ENCODE peak calls at places on chromosomes 16 and 17, in nine cellular contexts. One of them, this sample, is unnamed. For H3K4me1, the result is how much of the 10 kb centered on the place peaks cover.

GRCh38 chr17:5033352-5034015 is 1.7 kb downstream of the SLC52A1 start:
- DNase-seq in BE2C: no peak
- DNase-seq in testis: no peak
- DNase-seq in mucosa of descending colon: no peak
- DNase-seq in left ventricle myocardium inferior: no peak
- DNase-seq in DND-41: no peak
- DNase-seq in right atrium auricular region: no peak
- DNase-seq in heart left ventricle: no peak
- DNase-seq in prostate gland: no peak
- DNase-seq in this sample: no peak

GRCh38 chr17:45149669-45150603 is 1.7 kb downstream of the HEXIM1 start:
- DNase-seq in BE2C: peak
- DNase-seq in testis: peak
- DNase-seq in mucosa of descending colon: peak
- DNase-seq in left ventricle myocardium inferior: peak
- DNase-seq in DND-41: peak
- DNase-seq in right atrium auricular region: peak
- DNase-seq in heart left ventricle: peak
- DNase-seq in prostate gland: peak
- DNase-seq in this sample: no peak

GRCh38 chr16:1538804-1539520 is 5.5 kb downstream of the TMEM204 start:
- DNase-seq in BE2C: peak
- DNase-seq in testis: no peak
- DNase-seq in mucosa of descending colon: no peak
- DNase-seq in left ventricle myocardium inferior: no peak
- DNase-seq in DND-41: no peak
- DNase-seq in right atrium auricular region: no peak
- DNase-seq in heart left ventricle: no peak
- DNase-seq in prostate gland: no peak
- DNase-seq in this sample: no peak

GRCh38 chr17:70394833-70395232 is 225.5 kb downstream of the KCNJ2 start:
- DNase-seq in BE2C: no peak
- DNase-seq in testis: no peak
- DNase-seq in mucosa of descending colon: no peak
- DNase-seq in left ventricle myocardium inferior: no peak
- DNase-seq in DND-41: no peak
- DNase-seq in right atrium auricular region: no peak
- DNase-seq in heart left ventricle: no peak
- DNase-seq in prostate gland: no peak
- DNase-seq in this sample: peak

GRCh38 chr17:3886776-3887175 is 6.1 kb downstream of the CAMKK1 start:
- DNase-seq in BE2C: no peak
- DNase-seq in testis: no peak
- DNase-seq in mucosa of descending colon: no peak
- DNase-seq in left ventricle myocardium inferior: no peak
- DNase-seq in DND-41: no peak
- DNase-seq in right atrium auricular region: no peak
- DNase-seq in heart left ventricle: peak
- DNase-seq in prostate gland: no peak
- DNase-seq in this sample: no peak

GRCh38 chr17:45131616-45132301 is 556 bp downstream of the PLCD3 start:
- DNase-seq in BE2C: peak
- DNase-seq in testis: peak
- DNase-seq in mucosa of descending colon: peak
- DNase-seq in left ventricle myocardium inferior: peak
- DNase-seq in DND-41: peak
- DNase-seq in right atrium auricular region: no peak
- DNase-seq in heart left ventricle: peak
- DNase-seq in prostate gland: no peak
- DNase-seq in this sample: peak

GRCh38 chr17:57580055-57580739 is 164.9 kb downstream of the CCDC182 start:
- DNase-seq in BE2C: no peak
- DNase-seq in testis: no peak
- DNase-seq in mucosa of descending colon: no peak
- DNase-seq in left ventricle myocardium inferior: no peak
- DNase-seq in DND-41: no peak
- DNase-seq in right atrium auricular region: no peak
- DNase-seq in heart left ventricle: no peak
- DNase-seq in prostate gland: no peak
- DNase-seq in this sample: no peak

GRCh38 chr17:77719806-77720205 is 238.7 kb upstream of the TNRC6C start:
- DNase-seq in BE2C: no peak
- DNase-seq in testis: no peak
- DNase-seq in mucosa of descending colon: no peak
- DNase-seq in left ventricle myocardium inferior: no peak
- DNase-seq in DND-41: no peak
- DNase-seq in right atrium auricular region: peak
- DNase-seq in heart left ventricle: no peak
- DNase-seq in prostate gland: no peak
- DNase-seq in this sample: no peak

GRCh38 chr16:31186176-31186575 is 6.2 kb downstream of the FUS start:
- DNase-seq in BE2C: no peak
- DNase-seq in testis: no peak
- DNase-seq in mucosa of descending colon: no peak
- DNase-seq in left ventricle myocardium inferior: no peak
- DNase-seq in DND-41: no peak
- DNase-seq in right atrium auricular region: no peak
- DNase-seq in heart left ventricle: no peak
- DNase-seq in prostate gland: no peak
- DNase-seq in this sample: no peak

GRCh38 chr16:31188450-31189411 is 8.8 kb downstream of the FUS start:
- DNase-seq in BE2C: no peak
- DNase-seq in testis: no peak
- DNase-seq in mucosa of descending colon: no peak
- DNase-seq in left ventricle myocardium inferior: no peak
- DNase-seq in DND-41: no peak
- DNase-seq in right atrium auricular region: no peak
- DNase-seq in heart left ventricle: no peak
- DNase-seq in prostate gland: no peak
- DNase-seq in this sample: no peak

GRCh38 chr16:31189412-31189778 is 9.5 kb downstream of the FUS start:
- DNase-seq in BE2C: no peak
- DNase-seq in testis: no peak
- DNase-seq in mucosa of descending colon: no peak
- DNase-seq in left ventricle myocardium inferior: no peak
- DNase-seq in DND-41: no peak
- DNase-seq in right atrium auricular region: no peak
- DNase-seq in heart left ventricle: no peak
- DNase-seq in prostate gland: no peak
- DNase-seq in this sample: no peak

GRCh38 chr16:31186930-31187807 is 7.2 kb downstream of the FUS start:
- DNase-seq in BE2C: no peak
- DNase-seq in testis: no peak
- DNase-seq in mucosa of descending colon: no peak
- DNase-seq in left ventricle myocardium inferior: no peak
- DNase-seq in DND-41: no peak
- DNase-seq in right atrium auricular region: no peak
- DNase-seq in heart left ventricle: no peak
- DNase-seq in prostate gland: no peak
- DNase-seq in this sample: no peak

GRCh38 chr16:31187808-31188189 is 7.9 kb downstream of the FUS start:
- DNase-seq in BE2C: no peak
- DNase-seq in testis: no peak
- DNase-seq in mucosa of descending colon: no peak
- DNase-seq in left ventricle myocardium inferior: no peak
- DNase-seq in DND-41: no peak
- DNase-seq in right atrium auricular region: no peak
- DNase-seq in heart left ventricle: no peak
- DNase-seq in prostate gland: no peak
- DNase-seq in this sample: no peak
- H3K4me1 ChIP-seq in BE2C: under half
- H3K4me1 ChIP-seq in testis: under half
- H3K4me1 ChIP-seq in mucosa of descending colon: under half
- H3K4me1 ChIP-seq in left ventricle myocardium inferior: under half
- H3K4me1 ChIP-seq in DND-41: under half
- H3K4me1 ChIP-seq in right atrium auricular region: under half
- H3K4me1 ChIP-seq in heart left ventricle: under half
- H3K4me1 ChIP-seq in prostate gland: under half
- H3K4me1 ChIP-seq in this sample: under half

GRCh38 chr16:74030000-74030399 is 266.6 kb upstream of the PSMD7 start:
- DNase-seq in BE2C: no peak
- DNase-seq in testis: no peak
- DNase-seq in mucosa of descending colon: peak
- DNase-seq in left ventricle myocardium inferior: no peak
- DNase-seq in DND-41: no peak
- DNase-seq in right atrium auricular region: no peak
- DNase-seq in heart left ventricle: no peak
- DNase-seq in prostate gland: no peak
- DNase-seq in this sample: no peak

GRCh38 chr16:74031551-74031950 is 265.1 kb upstream of the PSMD7 start:
- DNase-seq in BE2C: no peak
- DNase-seq in testis: no peak
- DNase-seq in mucosa of descending colon: no peak
- DNase-seq in left ventricle myocardium inferior: no peak
- DNase-seq in DND-41: no peak
- DNase-seq in right atrium auricular region: no peak
- DNase-seq in heart left ventricle: no peak
- DNase-seq in prostate gland: no peak
- DNase-seq in this sample: no peak

GRCh38 chr16:74029122-74029805 is 267.4 kb upstream of the PSMD7 start:
- DNase-seq in BE2C: no peak
- DNase-seq in testis: no peak
- DNase-seq in mucosa of descending colon: no peak
- DNase-seq in left ventricle myocardium inferior: no peak
- DNase-seq in DND-41: no peak
- DNase-seq in right atrium auricular region: no peak
- DNase-seq in heart left ventricle: no peak
- DNase-seq in prostate gland: no peak
- DNase-seq in this sample: no peak

GRCh38 chr16:74035816-74036215 is 260.8 kb upstream of the PSMD7 start:
- DNase-seq in BE2C: peak
- DNase-seq in testis: no peak
- DNase-seq in mucosa of descending colon: no peak
- DNase-seq in left ventricle myocardium inferior: no peak
- DNase-seq in DND-41: peak
- DNase-seq in right atrium auricular region: no peak
- DNase-seq in heart left ventricle: no peak
- DNase-seq in prostate gland: no peak
- DNase-seq in this sample: peak

DNA sequence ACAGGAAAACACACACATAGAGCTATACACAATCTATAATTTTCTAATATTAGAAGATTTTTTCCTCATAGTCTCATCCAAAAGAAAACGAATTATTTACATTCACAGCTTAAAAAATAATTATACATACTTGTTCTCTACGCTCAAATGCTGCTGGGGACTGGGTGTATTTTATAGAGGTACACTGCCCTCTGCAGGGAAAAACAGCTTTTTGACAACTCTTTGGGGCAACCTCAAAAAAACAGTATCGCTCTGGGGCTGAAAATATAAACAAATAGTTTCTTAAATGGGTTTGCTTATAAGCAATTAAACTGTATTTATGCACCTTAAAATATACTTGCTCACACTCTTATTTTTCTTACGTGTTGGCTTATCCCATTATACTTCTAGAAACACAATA is 261.8 kb upstream of the PSMD7 start:
- DNase-seq in BE2C: peak
- DNase-seq in testis: peak
- DNase-seq in mucosa of descending colon: no peak
- DNase-seq in left ventricle myocardium inferior: no peak
- DNase-seq in DND-41: peak
- DNase-seq in right atrium auricular region: no peak
- DNase-seq in heart left ventricle: no peak
- DNase-seq in prostate gland: no peak
- DNase-seq in this sample: peak
- TF ChIP-seq CTCF in BE2C: peak
- TF ChIP-seq CTCF in testis: no peak
- TF ChIP-seq CTCF in mucosa of descending colon: no peak
- TF ChIP-seq CTCF in left ventricle myocardium inferior: peak
- TF ChIP-seq CTCF in DND-41: peak
- TF ChIP-seq CTCF in right atrium auricular region: peak
- TF ChIP-seq CTCF in heart left ventricle: peak
- TF ChIP-seq CTCF in prostate gland: no peak
- TF ChIP-seq CTCF in this sample: peak

GRCh38 chr16:89732142-89732917 is 11.0 kb downstream of the ZNF276 start:
- DNase-seq in BE2C: no peak
- DNase-seq in testis: no peak
- DNase-seq in mucosa of descending colon: no peak
- DNase-seq in left ventricle myocardium inferior: no peak
- DNase-seq in DND-41: no peak
- DNase-seq in right atrium auricular region: no peak
- DNase-seq in heart left ventricle: no peak
- DNase-seq in prostate gland: no peak
- DNase-seq in this sample: no peak

GRCh38 chr16:89730610-89731234 is 9.4 kb downstream of the ZNF276 start:
- DNase-seq in BE2C: no peak
- DNase-seq in testis: no peak
- DNase-seq in mucosa of descending colon: no peak
- DNase-seq in left ventricle myocardium inferior: no peak
- DNase-seq in DND-41: no peak
- DNase-seq in right atrium auricular region: no peak
- DNase-seq in heart left ventricle: no peak
- DNase-seq in prostate gland: no peak
- DNase-seq in this sample: no peak

GRCh38 chr16:89733792-89734191 is 12.5 kb downstream of the ZNF276 start:
- DNase-seq in BE2C: no peak
- DNase-seq in testis: no peak
- DNase-seq in mucosa of descending colon: no peak
- DNase-seq in left ventricle myocardium inferior: no peak
- DNase-seq in DND-41: no peak
- DNase-seq in right atrium auricular region: no peak
- DNase-seq in heart left ventricle: no peak
- DNase-seq in prostate gland: no peak
- DNase-seq in this sample: no peak

GRCh38 chr16:89733322-89733721 is 12.0 kb downstream of the ZNF276 start:
- DNase-seq in BE2C: no peak
- DNase-seq in testis: no peak
- DNase-seq in mucosa of descending colon: no peak
- DNase-seq in left ventricle myocardium inferior: no peak
- DNase-seq in DND-41: no peak
- DNase-seq in right atrium auricular region: no peak
- DNase-seq in heart left ventricle: no peak
- DNase-seq in prostate gland: no peak
- DNase-seq in this sample: no peak

DNA sequence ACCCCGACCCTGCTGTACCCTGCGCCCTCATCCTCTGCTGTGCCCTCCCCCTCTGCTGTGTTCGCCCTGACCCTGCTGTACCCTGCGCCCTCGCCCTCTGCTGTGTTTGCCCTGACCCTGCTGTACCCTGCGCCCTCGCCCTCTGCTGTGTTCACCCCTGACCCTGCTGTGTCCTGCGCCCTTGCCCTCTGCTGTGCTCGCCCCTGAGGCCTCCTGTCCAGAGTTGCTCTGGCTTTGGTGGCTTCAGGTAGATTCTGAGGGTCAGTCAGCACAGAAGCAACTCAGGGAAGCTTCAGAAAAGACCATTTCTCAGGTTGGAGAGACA is 11.5 kb downstream of the ZNF276 start:
- DNase-seq in BE2C: no peak
- DNase-seq in testis: no peak
- DNase-seq in mucosa of descending colon: no peak
- DNase-seq in left ventricle myocardium inferior: no peak
- DNase-seq in DND-41: no peak
- DNase-seq in right atrium auricular region: no peak
- DNase-seq in heart left ventricle: no peak
- DNase-seq in prostate gland: no peak
- DNase-seq in this sample: no peak
- H3K4me1 ChIP-seq in BE2C: under half
- H3K4me1 ChIP-seq in testis: under half
- H3K4me1 ChIP-seq in mucosa of descending colon: under half
- H3K4me1 ChIP-seq in left ventricle myocardium inferior: under half
- H3K4me1 ChIP-seq in DND-41: under half
- H3K4me1 ChIP-seq in right atrium auricular region: under half
- H3K4me1 ChIP-seq in heart left ventricle: under half
- H3K4me1 ChIP-seq in prostate gland: under half
- H3K4me1 ChIP-seq in this sample: under half

DNA sequence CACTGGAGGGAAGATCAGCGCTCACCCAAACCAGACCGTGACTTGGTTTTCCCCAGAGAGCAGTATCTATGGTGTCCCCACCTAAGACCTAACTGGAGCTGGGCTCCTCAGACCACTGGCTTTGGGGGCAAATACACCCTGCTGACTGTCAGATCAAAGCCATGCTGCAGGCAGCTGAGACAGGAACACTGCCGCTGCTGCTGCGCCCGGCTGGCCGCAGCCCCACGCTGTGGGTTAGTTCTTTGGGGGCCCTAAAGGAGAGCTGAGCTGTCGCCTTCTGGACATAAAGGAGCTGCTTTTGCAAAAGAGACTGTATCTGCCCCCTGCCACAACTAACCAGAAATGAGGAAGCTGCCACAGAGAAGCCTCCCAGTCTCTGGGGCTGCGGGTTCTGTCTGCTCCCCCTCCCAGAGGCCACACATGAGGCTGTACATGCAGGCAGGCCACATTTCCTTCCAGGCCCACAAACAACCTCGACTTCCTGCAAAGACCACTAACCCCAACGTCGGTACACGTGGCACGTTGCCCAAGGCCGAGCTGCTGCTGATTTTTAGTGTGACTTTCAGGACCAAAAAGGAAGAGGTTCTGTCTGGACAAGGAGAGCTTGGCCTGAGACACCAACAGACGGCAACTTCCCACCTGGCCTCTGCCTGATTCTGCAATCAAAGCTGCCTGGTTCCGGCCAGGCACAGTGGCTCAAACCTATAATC is 18.2 kb upstream of the ABR start:
- DNase-seq in BE2C: no peak
- DNase-seq in testis: peak
- DNase-seq in mucosa of descending colon: peak
- DNase-seq in left ventricle myocardium inferior: peak
- DNase-seq in DND-41: peak
- DNase-seq in right atrium auricular region: peak
- DNase-seq in heart left ventricle: peak
- DNase-seq in prostate gland: no peak
- DNase-seq in this sample: no peak
- TF ChIP-seq CTCF in BE2C: no peak
- TF ChIP-seq CTCF in testis: no peak
- TF ChIP-seq CTCF in mucosa of descending colon: no peak
- TF ChIP-seq CTCF in left ventricle myocardium inferior: no peak
- TF ChIP-seq CTCF in DND-41: no peak
- TF ChIP-seq CTCF in right atrium auricular region: no peak
- TF ChIP-seq CTCF in heart left ventricle: no peak
- TF ChIP-seq CTCF in prostate gland: no peak
- TF ChIP-seq CTCF in this sample: no peak

This sample was measured in A673.